ENCODE peak calls at places on chromosomes 11 and 22, in five cellular contexts. J is H1, E is HepG2, Q is GM12878, G is K562. V is an unnamed sample.

GRCh38 chr11:2731285-2732125 is 31.7 kb upstream of the KCNQ1OT1 start:
- DNase-seq in J (no peak), E (peak; percentile 49), Q (no peak), G (no peak), V (no peak)

GRCh38 chr11:93845181-93846092 is 5.0 kb downstream of the VSTM5 start:
- DNase-seq in J (no peak), E (no peak), Q (no peak), G (no peak), V (peak; percentile 31)

GRCh38 chr11:92340839-92341238 is 116.2 kb downstream of the FAT3 start:
- DNase-seq in J (no peak), E (peak; percentile 6), Q (no peak), G (peak; percentile 14), V (peak; percentile 12)

GRCh38 chr11:87743002-87743401 is 432.2 kb downstream of the RAB38 start:
- DNase-seq in J (no peak), E (no peak), Q (no peak), G (no peak), V (no peak)

GRCh38 chr11:124725719-124726105 is 14.0 kb upstream of the NRGN start:
- DNase-seq in J (no peak), E (no peak), Q (no peak), G (no peak), V (no peak)

GRCh38 chr11:123483058-123483457 is 53.0 kb downstream of the GRAMD1B start:
- DNase-seq in J (no peak), E (no peak), Q (no peak), G (no peak), V (no peak)

GRCh38 chr11:29310706-29311342 is 706.0 kb downstream of the KCNA4 start:
- DNase-seq in J (no peak), E (no peak), Q (no peak), G (no peak), V (no peak)

GRCh38 chr22:49934144-49934890 is 15.9 kb downstream of the CRELD2 start:
- DNase-seq in J (no peak), E (no peak), Q (no peak), G (peak; percentile 45), V (peak; percentile 44)

GRCh38 chr11:59857444-59858434 is 8.5 kb downstream of the TCN1 start:
- DNase-seq in J (no peak), E (no peak), Q (no peak), G (peak; percentile 60), V (no peak)

GRCh38 chr22:30245181-30245984 is 1.2 kb downstream of the LIF start:
- DNase-seq in J (no peak), E (peak; percentile 35), Q (no peak), G (no peak), V (no peak)

GRCh38 chr11:47998733-47999359 is 18.5 kb downstream of the PTPRJ start:
- DNase-seq in J (no peak), E (peak; percentile 84), Q (no peak), G (no peak), V (no peak)

GRCh38 chr11:118924591-118925585 is 838 bp downstream of the BCL9L start:
- DNase-seq in J (no peak), E (no peak), Q (no peak), G (peak; percentile 62), V (peak; percentile 90)

GRCh38 chr11:1943977-1944376 is 3.2 kb upstream of the MRPL23 start:
- DNase-seq in J (no peak), E (no peak), Q (no peak), G (no peak), V (no peak)

GRCh38 chr11:3920148-3920852 is 64.8 kb downstream of the STIM1 start:
- DNase-seq in J (no peak), E (no peak), Q (peak; percentile 57), G (no peak), V (no peak)

GRCh38 chr22:37330200-37331033 is 48.1 kb downstream of the CYTH4 start:
- DNase-seq in J (peak; percentile 69), E (peak; percentile 88), Q (no peak), G (peak; percentile 80), V (peak; percentile 86)

GRCh38 chr22:24772493-24773220 is 1.9 kb downstream of the PIWIL3 start:
- DNase-seq in J (peak; percentile 49), E (peak; percentile 61), Q (no peak), G (peak; percentile 42), V (peak; percentile 70)

GRCh38 chr22:50146440-50147228 is 23.9 kb upstream of the PANX2 start:
- DNase-seq in J (no peak), E (peak; percentile 87), Q (no peak), G (peak; percentile 58), V (peak; percentile 81)

GRCh38 chr11:9748361-9748970 is 84.6 kb downstream of the SWAP70 start:
- DNase-seq in J (no peak), E (peak; percentile 63), Q (peak; percentile 72), G (peak; percentile 40), V (peak; percentile 70)

GRCh38 chr22:25623310-25623734 is 58.8 kb downstream of the GRK3 start:
- DNase-seq in J (no peak), E (no peak), Q (peak; percentile 93), G (no peak), V (no peak)

GRCh38 chr11:19769820-19770219 is 57.2 kb downstream of the NAV2 start:
- DNase-seq in J (no peak), E (no peak), Q (no peak), G (no peak), V (no peak)

GRCh38 chr11:85951049-85951405 is 95.8 kb downstream of the CCDC83 start:
- DNase-seq in J (no peak), E (no peak), Q (no peak), G (no peak), V (no peak)

GRCh38 chr11:78449866-78450265 is 32.2 kb upstream of the GAB2 start:
- DNase-seq in J (no peak), E (no peak), Q (no peak), G (no peak), V (no peak)

GRCh38 chr11:1303196-1303821 is 6.1 kb downstream of the TOLLIP start:
- DNase-seq in J (no peak), E (no peak), Q (no peak), G (no peak), V (peak; percentile 59)

GRCh38 chr22:46763051-46763705 is 728 bp downstream of the TBC1D22A start:
- DNase-seq in J (no peak), E (no peak), Q (no peak), G (peak; percentile 35), V (peak; percentile 52)

GRCh38 chr11:80083561-80083960 is 642.7 kb upstream of the TENM4 start:
- DNase-seq in J (no peak), E (no peak), Q (no peak), G (no peak), V (no peak)

GRCh38 chr11:8263109-8263768 is 439 bp downstream of the LMO1 start:
- DNase-seq in J (no peak), E (no peak), Q (no peak), G (no peak), V (peak; percentile 85)

GRCh38 chr11:36449566-36450390 is 60.3 kb downstream of the TRAF6 start:
- DNase-seq in J (no peak), E (no peak), Q (no peak), G (no peak), V (no peak)

GRCh38 chr11:86954288-86955110 is 696 bp downstream of the FZD4 start:
- DNase-seq in J (no peak), E (no peak), Q (no peak), G (peak; percentile 23), V (peak; percentile 71)

GRCh38 chr11:127070808-127071207 is 70.2 kb upstream of the KIRREL3 start:
- DNase-seq in J (no peak), E (no peak), Q (no peak), G (no peak), V (no peak)

GRCh38 chr11:111707039-111707690 is 59.0 kb downstream of the PPP2R1B start:
- DNase-seq in J (no peak), E (peak; percentile 24), Q (no peak), G (no peak), V (no peak)

GRCh38 chr11:116072776-116073175 is 568.6 kb upstream of the CADM1 start:
- DNase-seq in J (no peak), E (no peak), Q (no peak), G (peak; percentile 26), V (peak; percentile 37)

GRCh38 chr11:93464938-93465337 is 78.3 kb downstream of the SMCO4 start:
- DNase-seq in J (no peak), E (no peak), Q (no peak), G (no peak), V (no peak)

GRCh38 chr22:29661355-29661754 is 57.9 kb downstream of the NF2 start:
- DNase-seq in J (no peak), E (no peak), Q (no peak), G (no peak), V (no peak)

GRCh38 chr22:30893434-30894370 is 74.9 kb downstream of the MORC2 start:
- DNase-seq in J (no peak), E (no peak), Q (no peak), G (peak; percentile 1), V (no peak)

GRCh38 chr11:60924110-60924905 is at the start of gene TMEM132A:
- DNase-seq in J (no peak), E (peak; percentile 37), Q (no peak), G (peak; percentile 86), V (peak; percentile 99)
- TF ChIP-seq CTCF in J (no peak), E (no peak), Q (peak; percentile 1), G (no peak), V (no peak)

DNA sequence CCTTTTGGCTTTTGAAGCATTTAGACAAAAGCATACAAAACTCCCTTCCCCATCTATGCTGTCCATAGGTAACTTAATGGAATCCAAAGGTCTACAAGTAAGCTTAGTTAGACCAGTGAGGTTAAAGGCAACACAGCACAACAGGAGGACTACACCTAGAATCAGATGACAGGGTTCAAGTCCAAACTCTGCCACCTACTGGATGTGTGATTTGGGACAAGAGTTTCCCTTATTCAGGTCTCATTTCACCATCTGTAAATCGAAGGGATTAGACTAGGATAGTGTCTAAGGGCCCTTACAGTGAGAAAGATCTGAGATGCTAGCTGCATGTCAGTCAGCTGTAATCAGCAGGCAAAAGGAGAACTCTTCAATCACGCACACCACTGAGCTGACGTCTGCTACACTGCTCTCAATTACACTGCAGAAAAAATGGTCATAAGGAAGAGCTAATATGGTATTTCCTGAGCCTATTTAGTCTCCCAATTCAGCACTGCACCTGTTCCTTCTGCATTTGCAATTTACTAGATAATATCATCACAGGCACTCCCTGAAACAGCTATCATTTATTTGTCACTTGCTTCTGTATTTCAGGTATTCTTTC is 82.2 kb downstream of the SERGEF start:
- DNase-seq in J (no peak), E (no peak), Q (no peak), G (no peak), V (no peak)
- TF ChIP-seq EP300 in J (no peak), E (no peak), Q (no peak), G (no peak), V (no peak)

GRCh38 chr22:39489094-39490068 is 12.7 kb upstream of the MIEF1 start:
- DNase-seq in J (no peak), E (no peak), Q (no peak), G (no peak), V (no peak)
- TF ChIP-seq YY1 in J (no peak), E (no peak), Q (no peak), G (no peak), V (no peak)

GRCh38 chr11:131914299-131914902 is 544.0 kb downstream of the NTM start:
- DNase-seq in J (no peak), E (no peak), Q (no peak), G (no peak), V (peak; percentile 34)

GRCh38 chr11:131910491-131911387 is 540.3 kb downstream of the NTM start:
- DNase-seq in J (no peak), E (no peak), Q (no peak), G (no peak), V (peak; percentile 73)

GRCh38 chr11:131916633-131917032 is 546.2 kb downstream of the NTM start:
- DNase-seq in J (no peak), E (no peak), Q (no peak), G (no peak), V (no peak)

GRCh38 chr11:131912127-131912526 is 541.7 kb downstream of the NTM start:
- DNase-seq in J (no peak), E (no peak), Q (no peak), G (no peak), V (no peak)

GRCh38 chr11:131913267-131913666 is 542.9 kb downstream of the NTM start:
- DNase-seq in J (no peak), E (no peak), Q (no peak), G (no peak), V (no peak)
- TF ChIP-seq CTCF in J (no peak), E (no peak), Q (no peak), G (no peak), V (no peak)

V was measured in SK-N-SH.